ENCODE peak calls at places on chromosomes 11 and 22, in eight cellular contexts. A is amniotic epithelial cell; V is SHP77; D is activated CD4-positive, alpha-beta memory T cell treated with anti-CD3 and anti-CD28 coated beads for 36 hours; P is HT-29; E is activated CD8-positive, alpha-beta memory T cell treated with anti-CD3 and anti-CD28 coated beads, Interleukin-2, amount 50 U/mL, for 48 hours; Z is iPS-NIHi11; L is effector memory CD8-positive, alpha-beta T cell. J is an unnamed sample.
A peak's percentile ranks its signal among the peaks of the same experiment; 100 is the strongest.

GRCh38 chr11:75072582-75072981 is 24.1 kb downstream of the OR2AT4 start:
- DNase-seq in A (no peak), V (no peak), D (no peak), P (no peak), E (no peak), Z (peak; percentile 20), L (no peak), J (no peak)

GRCh38 chr11:126104420-126104819 is 41.8 kb upstream of the CDON start:
- DNase-seq in A (no peak), V (peak; percentile 44), D (no peak), P (no peak), E (no peak), Z (peak; percentile 93), L (no peak), J (peak; percentile 31)

GRCh38 chr22:36940676-36941075 is 27.2 kb downstream of the CSF2RB start:
- DNase-seq in A (no peak), V (no peak), D (peak; percentile 35), P (no peak), E (peak; percentile 30), Z (no peak), L (no peak), J (no peak)

GRCh38 chr11:69750875-69751597 is 24.1 kb downstream of the FGF4 start:
- DNase-seq in A (no peak), V (no peak), D (no peak), P (no peak), E (no peak), Z (no peak), L (no peak), J (no peak)

GRCh38 chr11:104005234-104005855 is 31.1 kb upstream of the DDI1 start:
- DNase-seq in A (peak; percentile 75), V (no peak), D (no peak), P (no peak), E (no peak), Z (no peak), L (no peak), J (no peak)

GRCh38 chr11:129295746-129296145 is 79.9 kb upstream of the BARX2 start:
- DNase-seq in A (peak; percentile 83), V (no peak), D (no peak), P (no peak), E (no peak), Z (no peak), L (no peak), J (no peak)

GRCh38 chr22:45832959-45833580 is 143.9 kb downstream of the WNT7B start:
- DNase-seq in A (no peak), V (no peak), D (no peak), P (no peak), E (no peak), Z (no peak), L (no peak), J (no peak)

GRCh38 chr11:30016588-30017363 is at the start of gene KCNA4:
- DNase-seq in A (no peak), V (no peak), D (no peak), P (no peak), E (no peak), Z (peak; percentile 84), L (no peak), J (no peak)

GRCh38 chr11:119777940-119778339 is 48.9 kb upstream of the NECTIN1 start:
- DNase-seq in A (no peak), V (no peak), D (no peak), P (no peak), E (no peak), Z (no peak), L (no peak), J (no peak)

GRCh38 chr22:41891407-41891806 is 23.5 kb downstream of the SHISA8 start:
- DNase-seq in A (no peak), V (no peak), D (no peak), P (no peak), E (no peak), Z (no peak), L (no peak), J (no peak)

GRCh38 chr11:11263238-11264030 is 89.6 kb downstream of the CSNK2A3 start:
- DNase-seq in A (no peak), V (no peak), D (no peak), P (no peak), E (no peak), Z (peak; percentile 43), L (no peak), J (no peak)

GRCh38 chr11:120024586-120024985 is 113.3 kb downstream of the TRIM29 start:
- DNase-seq in A (no peak), V (no peak), D (no peak), P (no peak), E (no peak), Z (no peak), L (no peak), J (no peak)

GRCh38 chr11:64358907-64359711 is at the start of gene RPS6KA4:
- DNase-seq in A (peak; percentile 48), V (no peak), D (peak; percentile 68), P (peak; percentile 84), E (peak; percentile 81), Z (peak; percentile 95), L (no peak), J (no peak)

GRCh38 chr11:113401718-113402117 is 14.1 kb downstream of the ANKK1 start:
- DNase-seq in A (peak; percentile 41), V (peak; percentile 31), D (no peak), P (peak; percentile 87), E (no peak), Z (peak; percentile 42), L (no peak), J (peak; percentile 77)

GRCh38 chr22:22248878-22249277 is 4.3 kb downstream of the VPREB1 start:
- DNase-seq in A (no peak), V (no peak), D (peak; percentile 14), P (no peak), E (no peak), Z (no peak), L (no peak), J (no peak)